ENCODE peak calls at places on chromosomes 5 and 9, in five cellular contexts. G is stomach; L is sigmoid colon; U is CD4-positive, alpha-beta memory T cell; D is psoas muscle. I is an unnamed sample. For H3K4me1, the result is how much of the 10 kb centered on the place peaks cover.

GRCh38 chr5:117800261-117800660 is 1188.1 kb downstream of the DTWD2 start:
- DNase-seq in G (no peak), L (no peak), U (no peak), D (no peak), I (no peak)

GRCh38 chr5:74870299-74871067 is 4.3 kb upstream of the FAM169A start:
- DNase-seq in G (no peak), L (no peak), U (no peak), D (no peak), I (no peak)

GRCh38 chr5:157740211-157740610 is 3.3 kb upstream of the LSM11 start:
- DNase-seq in G (no peak), L (no peak), U (peak), D (no peak), I (no peak)

GRCh38 chr9:115944166-115944948 is 209.2 kb upstream of the PAPPA start:
- DNase-seq in G (peak), L (peak), U (no peak), D (peak), I (no peak)

GRCh38 chr9:133505186-133505830 is 19.5 kb downstream of the MYMK start:
- DNase-seq in G (no peak), L (no peak), U (no peak), D (no peak), I (no peak)

GRCh38 chr9:104557179-104557634 is 11.8 kb upstream of the OR13C8 start:
- DNase-seq in G (no peak), L (no peak), U (no peak), D (no peak), I (peak)

GRCh38 chr9:98917691-98918487 is 25.8 kb upstream of the COL15A1 start:
- DNase-seq in G (peak), L (no peak), U (no peak), D (no peak), I (no peak)

GRCh38 chr5:136285501-136285900 is 79.8 kb downstream of the TRPC7 start:
- DNase-seq in G (no peak), L (no peak), U (no peak), D (no peak), I (no peak)

GRCh38 chr9:4508907-4509589 is 18.8 kb downstream of the SLC1A1 start:
- DNase-seq in G (no peak), L (no peak), U (no peak), D (no peak), I (no peak)

GRCh38 chr5:38871790-38872551 is 26.2 kb downstream of the OSMR start:
- DNase-seq in G (no peak), L (no peak), U (no peak), D (no peak), I (no peak)

GRCh38 chr9:70411141-70411929 is 3.1 kb downstream of the KLF9 start:
- DNase-seq in G (peak), L (peak), U (peak), D (peak), I (peak)

GRCh38 chr9:87950765-87951488 is 23.4 kb downstream of the CDK20 start:
- DNase-seq in G (no peak), L (no peak), U (no peak), D (no peak), I (no peak)

GRCh38 chr9:98657897-98658296 is 50.8 kb downstream of the GABBR2 start:
- DNase-seq in G (no peak), L (no peak), U (no peak), D (no peak), I (no peak)

GRCh38 chr5:1217596-1218206 is 7.5 kb upstream of the SLC6A18 start:
- DNase-seq in G (no peak), L (no peak), U (no peak), D (no peak), I (peak)

GRCh38 chr5:32147236-32147635 is 26.9 kb downstream of the GOLPH3 start:
- DNase-seq in G (no peak), L (no peak), U (no peak), D (no peak), I (no peak)

GRCh38 chr5:34804913-34805312 is 34.1 kb upstream of the TTC23L start:
- DNase-seq in G (no peak), L (no peak), U (no peak), D (no peak), I (no peak)

GRCh38 chr5:69217154-69217731 is 17.4 kb upstream of the CDK7 start:
- DNase-seq in G (peak), L (no peak), U (no peak), D (no peak), I (peak)

GRCh38 chr9:132943677-132944293 is 631 bp downstream of the TSC1 start:
- DNase-seq in G (no peak), L (no peak), U (peak), D (peak), I (no peak)

GRCh38 chr9:34380511-34381315 is 4.0 kb upstream of the MYORG start:
- DNase-seq in G (peak), L (peak), U (peak), D (peak), I (no peak)

GRCh38 chr9:7613931-7614330 is 185.6 kb downstream of the DMAC1 start:
- DNase-seq in G (no peak), L (no peak), U (peak), D (no peak), I (no peak)

GRCh38 chr9:121788686-121789366 is 137.4 kb downstream of the DAB2IP start:
- DNase-seq in G (no peak), L (no peak), U (no peak), D (no peak), I (no peak)

GRCh38 chr9:93305497-93306020 is 121.6 kb downstream of the WNK2 start:
- DNase-seq in G (peak), L (peak), U (no peak), D (peak), I (no peak)

GRCh38 chr5:151006704-151007334 is 13.6 kb upstream of the GPX3 start:
- DNase-seq in G (peak), L (peak), U (no peak), D (peak), I (no peak)

GRCh38 chr9:117412006-117412715 is 2.7 kb downstream of the ASTN2 start:
- DNase-seq in G (no peak), L (no peak), U (no peak), D (no peak), I (no peak)

GRCh38 chr9:95989304-95989703 is 113.8 kb downstream of the ERCC6L2 start:
- DNase-seq in G (no peak), L (no peak), U (no peak), D (no peak), I (no peak)

GRCh38 chr9:14395300-14396082 is 81.5 kb upstream of the NFIB start:
- DNase-seq in G (no peak), L (no peak), U (no peak), D (peak), I (no peak)

GRCh38 chr9:8382266-8382665 is 582.7 kb upstream of the DMAC1 start:
- DNase-seq in G (no peak), L (no peak), U (no peak), D (no peak), I (no peak)

GRCh38 chr5:96337048-96337781 is 95.8 kb downstream of the PCSK1 start:
- DNase-seq in G (no peak), L (no peak), U (no peak), D (no peak), I (no peak)
- H3K4me1 ChIP-seq in G (half or more), L (under half), U (under half), D (under half), I (under half)

GRCh38 chr5:100683881-100684280 is 148.7 kb downstream of the FAM174A start:
- DNase-seq in G (no peak), L (no peak), U (no peak), D (no peak), I (no peak)
- H3K4me3 ChIP-seq in G (no peak), L (no peak), U (no peak), D (no peak), I (no peak)

GRCh38 chr9:113657765-113658564 is 194.4 kb downstream of the RGS3 start:
- DNase-seq in G (peak), L (peak), U (peak), D (peak), I (peak)
- H3K4me1 ChIP-seq in G (under half), L (under half), U (under half), D (under half), I (under half)

GRCh38 chr5:142387022-142387682 is 62.3 kb upstream of the SPRY4 start:
- DNase-seq in G (no peak), L (no peak), U (no peak), D (no peak), I (no peak)

GRCh38 chr5:142388696-142389095 is 63.9 kb upstream of the SPRY4 start:
- DNase-seq in G (no peak), L (no peak), U (no peak), D (no peak), I (no peak)

GRCh38 chr5:142384014-142384413 is 59.2 kb upstream of the SPRY4 start:
- DNase-seq in G (no peak), L (no peak), U (no peak), D (no peak), I (no peak)

GRCh38 chr5:142385194-142385593 is 60.4 kb upstream of the SPRY4 start:
- DNase-seq in G (no peak), L (no peak), U (no peak), D (no peak), I (no peak)

GRCh38 chr5:142386151-142387021 is 61.6 kb upstream of the SPRY4 start:
- DNase-seq in G (no peak), L (no peak), U (no peak), D (no peak), I (no peak)
- H3K4me3 ChIP-seq in G (no peak), L (no peak), U (no peak), D (no peak), I (no peak)

DNA sequence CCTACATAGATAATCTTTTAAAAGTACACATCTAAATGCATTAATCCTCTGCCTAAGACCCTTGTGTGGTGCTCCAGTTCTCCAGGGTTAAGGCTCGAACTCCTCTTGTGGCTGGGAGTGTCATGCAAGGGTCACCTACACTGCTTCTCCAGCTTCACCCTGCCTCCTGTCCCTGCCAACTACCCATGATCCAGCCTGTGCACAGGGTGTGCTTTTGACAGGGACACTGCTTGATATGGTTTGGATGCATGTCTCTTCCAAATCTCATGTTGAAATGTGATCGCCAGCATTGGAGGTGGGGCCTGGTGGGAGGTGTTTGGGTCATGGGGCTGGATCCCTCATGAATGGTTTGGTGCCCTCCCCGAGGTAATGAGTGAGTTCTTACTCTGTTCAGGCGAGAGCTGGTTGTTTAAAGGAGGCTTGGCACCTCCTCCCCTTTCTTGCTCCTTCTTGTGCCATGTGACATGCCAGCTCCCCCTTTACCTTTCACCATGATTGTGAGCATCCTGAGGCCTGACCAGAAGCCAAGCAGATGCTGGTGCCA is 48.5 kb downstream of the SLC22A5 start:
- DNase-seq in G (no peak), L (peak), U (no peak), D (no peak), I (no peak)
- H3K4me1 ChIP-seq in G (half or more), L (half or more), U (half or more), D (half or more), I (under half)

GRCh38 chr5:42772265-42772993 is 15.8 kb downstream of the CCDC152 start:
- DNase-seq in G (no peak), L (no peak), U (no peak), D (no peak), I (no peak)
- H3K4me3 ChIP-seq in G (no peak), L (no peak), U (no peak), D (peak), I (no peak)

GRCh38 chr9:136619742-136620440 is 42.8 kb upstream of the EGFL7 start:
- DNase-seq in G (peak), L (peak), U (no peak), D (peak), I (no peak)

GRCh38 chr9:136616307-136616635 is 46.4 kb upstream of the EGFL7 start:
- DNase-seq in G (no peak), L (no peak), U (no peak), D (no peak), I (no peak)

GRCh38 chr9:136618578-136619547 is 43.9 kb upstream of the EGFL7 start:
- DNase-seq in G (no peak), L (no peak), U (no peak), D (no peak), I (no peak)

GRCh38 chr9:136616948-136617695 is 45.6 kb upstream of the EGFL7 start:
- DNase-seq in G (no peak), L (no peak), U (no peak), D (no peak), I (no peak)

DNA sequence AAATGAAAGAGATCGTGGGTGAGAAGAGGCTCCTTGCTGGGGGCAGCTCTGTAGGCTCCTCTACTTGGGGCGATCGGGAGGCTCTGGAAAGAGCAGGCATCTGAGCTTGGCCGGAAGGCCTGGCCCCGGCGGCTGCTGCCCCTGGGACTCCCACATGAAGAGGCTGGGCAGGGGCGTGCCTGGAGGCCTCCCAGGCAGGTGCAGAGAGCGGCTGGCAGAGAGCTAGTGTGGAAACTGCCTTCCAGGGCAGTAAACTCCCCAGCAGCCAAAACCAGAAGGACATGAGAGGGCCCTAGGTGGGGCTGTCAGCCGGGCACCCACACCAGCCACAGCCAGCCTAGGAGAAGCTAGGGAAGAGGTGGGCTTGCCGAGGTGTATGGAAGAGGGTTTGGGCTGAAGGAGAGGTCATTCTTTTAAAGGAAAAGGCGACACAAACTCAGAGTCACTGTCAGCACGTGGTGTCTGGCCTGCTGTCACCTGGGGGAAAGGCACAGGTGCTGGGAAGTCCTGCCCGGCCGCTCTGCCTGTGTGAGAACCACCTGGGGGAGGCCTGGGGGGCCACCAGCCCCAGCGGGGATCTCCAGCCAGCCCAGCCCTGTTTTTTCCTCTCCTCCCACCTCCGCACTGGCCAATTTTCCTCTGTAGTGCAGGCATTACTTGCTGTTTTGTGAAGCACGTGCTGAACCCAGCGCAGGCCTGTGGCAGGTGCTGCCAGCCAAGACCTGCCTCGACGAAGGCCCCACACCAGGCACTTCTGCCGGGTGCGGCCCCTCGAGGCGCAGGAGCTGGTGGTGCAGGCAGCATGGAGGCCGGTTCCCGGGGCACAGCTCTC is 44.8 kb upstream of the EGFL7 start:
- DNase-seq in G (no peak), L (no peak), U (no peak), D (no peak), I (no peak)
- H3K4me1 ChIP-seq in G (under half), L (under half), U (under half), D (under half), I (under half)

I was measured in HAP-1.